ENCODE peak calls at places on chromosome 18, in eight cellular contexts. C is fibroblast of mammary gland, I is heart left ventricle, W is brain microvascular endothelial cell, M is BJ, Q is kidney epithelial cell, O is heart right ventricle, N is glutamatergic neuron. H is an unnamed sample.

GRCh38 chr18:35106845-35107148 is 65.6 kb downstream of the MAPRE2 start:
- DNase-seq in C (no peak), I (no peak), W (no peak), M (no peak), Q (no peak), O (no peak), N (no peak), H (no peak)

GRCh38 chr18:48699761-48700160 is 160.9 kb downstream of the CTIF start:
- DNase-seq in C (no peak), I (no peak), W (no peak), M (no peak), Q (no peak), O (no peak), N (no peak), H (no peak)

GRCh38 chr18:79156330-79156729 is 87.1 kb downstream of the ATP9B start:
- DNase-seq in C (peak; percentile 3), I (no peak), W (no peak), M (no peak), Q (no peak), O (no peak), N (no peak), H (no peak)

GRCh38 chr18:21656402-21656801 is 44.3 kb downstream of the SNRPD1 start:
- DNase-seq in C (peak; percentile 28), I (no peak), W (no peak), M (peak; percentile 18), Q (no peak), O (no peak), N (no peak), H (no peak)

GRCh38 chr18:13514558-13514957 is 211.8 kb downstream of the FAM210A start:
- DNase-seq in C (no peak), I (no peak), W (no peak), M (no peak), Q (no peak), O (no peak), N (no peak), H (no peak)

GRCh38 chr18:55524353-55525123 is 63.5 kb downstream of the TCF4 start:
- DNase-seq in C (no peak), I (no peak), W (no peak), M (no peak), Q (no peak), O (no peak), N (no peak), H (no peak)

GRCh38 chr18:57621252-57621607 is 406 bp downstream of the NARS1 start:
- DNase-seq in C (no peak), I (no peak), W (no peak), M (no peak), Q (no peak), O (no peak), N (no peak), H (no peak)

GRCh38 chr18:58578835-58579560 is 49.9 kb downstream of the ALPK2 start:
- DNase-seq in C (peak; percentile 93), I (no peak), W (peak; percentile 84), M (peak; percentile 68), Q (no peak), O (no peak), N (no peak), H (no peak)

GRCh38 chr18:79353238-79353637 is 42.5 kb upstream of the NFATC1 start:
- DNase-seq in C (no peak), I (no peak), W (peak; percentile 27), M (no peak), Q (no peak), O (no peak), N (peak; percentile 72), H (no peak)

GRCh38 chr18:44683566-44683965 is 2.9 kb downstream of the SETBP1 start:
- DNase-seq in C (peak; percentile 26), I (no peak), W (no peak), M (no peak), Q (no peak), O (no peak), N (no peak), H (no peak)

GRCh38 chr18:53886066-53886465 is 338.4 kb downstream of the MBD2 start:
- DNase-seq in C (no peak), I (no peak), W (no peak), M (no peak), Q (no peak), O (no peak), N (no peak), H (no peak)

GRCh38 chr18:21735452-21736015 is 5.1 kb upstream of the MIB1 start:
- DNase-seq in C (peak; percentile 8), I (peak; percentile 20), W (peak; percentile 61), M (no peak), Q (no peak), O (peak; percentile 24), N (peak; percentile 32), H (no peak)

GRCh38 chr18:30862900-30863299 is 179.6 kb downstream of the DSC3 start:
- DNase-seq in C (no peak), I (no peak), W (no peak), M (no peak), Q (no peak), O (no peak), N (no peak), H (no peak)

GRCh38 chr18:59639821-59640220 is 57.4 kb downstream of the CCBE1 start:
- DNase-seq in C (no peak), I (no peak), W (no peak), M (no peak), Q (no peak), O (no peak), N (no peak), H (no peak)

GRCh38 chr18:5717241-5717640 is 173.4 kb upstream of the EPB41L3 start:
- DNase-seq in C (no peak), I (no peak), W (no peak), M (no peak), Q (no peak), O (no peak), N (no peak), H (no peak)

GRCh38 chr18:27901424-27902226 is 275.3 kb downstream of the CDH2 start:
- DNase-seq in C (no peak), I (no peak), W (no peak), M (no peak), Q (no peak), O (no peak), N (no peak), H (no peak)

GRCh38 chr18:6994053-6994452 is 123.5 kb downstream of the LAMA1 start:
- DNase-seq in C (no peak), I (no peak), W (no peak), M (no peak), Q (no peak), O (no peak), N (no peak), H (no peak)

GRCh38 chr18:22556271-22556990 is 138.7 kb upstream of the CTAGE1 start:
- DNase-seq in C (no peak), I (peak; percentile 80), W (no peak), M (no peak), Q (no peak), O (peak; percentile 80), N (no peak), H (no peak)

GRCh38 chr18:34509163-34509562 is 200.9 kb upstream of the DTNA start:
- DNase-seq in C (no peak), I (no peak), W (no peak), M (no peak), Q (no peak), O (no peak), N (no peak), H (no peak)

GRCh38 chr18:904135-905090 is at the start of gene ADCYAP1:
- DNase-seq in C (no peak), I (no peak), W (no peak), M (no peak), Q (no peak), O (no peak), N (peak; percentile 72), H (no peak)

GRCh38 chr18:40897884-40898283 is 1057.2 kb upstream of the PIK3C3 start:
- DNase-seq in C (no peak), I (no peak), W (no peak), M (no peak), Q (no peak), O (no peak), N (no peak), H (no peak)

GRCh38 chr18:76494181-76494540 is 881 bp downstream of the ZNF516 start:
- DNase-seq in C (peak; percentile 42), I (no peak), W (no peak), M (no peak), Q (no peak), O (no peak), N (peak; percentile 72), H (no peak)

GRCh38 chr18:32293107-32293506 is 103.3 kb downstream of the MEP1B start:
- DNase-seq in C (no peak), I (no peak), W (no peak), M (no peak), Q (no peak), O (no peak), N (no peak), H (no peak)
- TF ChIP-seq CTCF in C (no peak), I (no peak), W (no peak), M (no peak), Q (no peak), O (no peak), N (no peak), H (no peak)

DNA sequence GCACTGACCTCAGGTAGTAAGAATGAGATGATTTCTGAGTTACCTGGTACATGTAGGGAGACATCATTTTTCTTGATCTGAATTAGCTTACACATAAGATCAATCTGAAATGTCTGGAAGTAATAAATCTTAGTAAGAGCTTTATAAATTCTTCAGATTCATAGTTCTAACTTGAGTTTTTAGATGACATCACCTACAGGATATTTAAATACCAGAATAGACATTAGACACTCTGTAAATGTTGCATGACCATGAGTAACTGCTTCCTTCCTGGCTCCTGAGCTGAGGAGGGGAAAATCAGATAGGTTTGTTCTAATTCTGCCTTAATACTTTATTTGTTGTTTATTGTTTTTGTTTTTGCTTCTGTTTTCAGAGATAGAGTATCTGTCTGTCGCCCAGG is 181.8 kb downstream of the PHLPP1 start:
- DNase-seq in C (peak; percentile 45), I (no peak), W (peak; percentile 22), M (no peak), Q (no peak), O (no peak), N (no peak), H (no peak)
- TF ChIP-seq CTCF in C (no peak), I (no peak), W (no peak), M (no peak), Q (no peak), O (no peak), N (no peak), H (no peak)

GRCh38 chr18:52716926-52717325 is 376.9 kb downstream of the DCC start:
- DNase-seq in C (peak; percentile 16), I (no peak), W (peak; percentile 8), M (no peak), Q (no peak), O (peak; percentile 6), N (no peak), H (no peak)
- TF ChIP-seq CTCF in C (no peak), I (no peak), W (peak; percentile 26), M (peak; percentile 14), Q (peak; percentile 70), O (peak; percentile 19), N (no peak), H (peak; percentile 43)

DNA sequence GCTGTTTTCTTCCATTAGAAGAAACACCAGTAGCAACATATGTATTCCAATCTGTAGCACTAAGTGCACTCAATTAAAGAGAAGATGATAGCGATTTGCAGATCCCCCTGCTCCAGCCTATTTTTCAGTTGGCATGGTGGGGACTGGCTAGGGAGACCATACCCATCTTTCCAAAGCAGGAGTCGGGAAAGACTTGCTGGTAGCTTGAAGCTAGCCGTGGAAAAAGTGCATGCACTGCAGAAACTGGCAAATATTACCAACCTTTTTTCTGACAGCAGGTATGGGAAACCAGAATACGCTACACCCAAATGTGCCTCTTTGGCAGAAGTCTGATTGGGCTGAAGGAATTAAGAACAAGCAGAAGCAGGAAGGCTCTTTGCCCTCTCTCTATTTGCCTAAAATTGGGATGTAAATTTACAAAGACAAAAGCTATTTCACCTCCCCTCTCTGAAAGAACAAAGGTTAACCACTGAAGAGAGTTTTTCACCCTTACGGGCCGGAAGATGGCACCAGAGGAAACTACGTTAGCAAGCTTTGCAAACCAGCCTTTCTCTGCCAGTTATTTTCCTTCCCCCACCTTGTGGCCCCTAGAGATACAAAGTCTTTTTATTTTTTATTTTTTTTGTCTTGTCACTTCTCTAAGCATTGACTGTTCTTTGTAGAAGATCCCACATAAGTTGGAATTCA is 273.1 kb downstream of the DLGAP1 start:
- DNase-seq in C (no peak), I (no peak), W (no peak), M (no peak), Q (no peak), O (no peak), N (no peak), H (no peak)
- TF ChIP-seq CTCF in C (no peak), I (no peak), W (no peak), M (no peak), Q (no peak), O (no peak), N (no peak), H (no peak)

H was measured in RWPE2.